ENCODE peak calls at places on chromosome X, in four cellular contexts. C is SK-N-SH, U is HepG2, A is GM12878. H is an unnamed sample.
A peak's percentile ranks its signal among the peaks of the same experiment; 100 is the strongest.

GRCh38 chrX:132957211-132958085 is 981 bp downstream of the HS6ST2 start:
- DNase-seq in C (peak; percentile 76), U (no peak), A (no peak), H (no peak)

GRCh38 chrX:39813631-39814246 is 284.0 kb downstream of the BCOR start:
- DNase-seq in C (peak; percentile 71), U (no peak), A (no peak), H (peak; percentile 50)

GRCh38 chrX:37825225-37825842 is 22.0 kb downstream of the DYNLT3 start:
- DNase-seq in C (peak; percentile 12), U (peak; percentile 8), A (no peak), H (peak; percentile 38)

GRCh38 chrX:40912166-40912565 is 173.1 kb upstream of the USP9X start:
- DNase-seq in C (no peak), U (no peak), A (no peak), H (no peak)

GRCh38 chrX:34563061-34563460 is 94.0 kb downstream of the TMEM47 start:
- DNase-seq in C (no peak), U (no peak), A (no peak), H (no peak)

GRCh38 chrX:142156567-142156966 is 48.5 kb downstream of the MAGEC2 start:
- DNase-seq in C (no peak), U (no peak), A (no peak), H (no peak)

GRCh38 chrX:138886769-138887168 is 175.3 kb upstream of the FGF13 start:
- DNase-seq in C (no peak), U (peak; percentile 0), A (no peak), H (no peak)

GRCh38 chrX:3526084-3526483 is 179.6 kb upstream of the MXRA5 start:
- DNase-seq in C (no peak), U (no peak), A (no peak), H (no peak)

GRCh38 chrX:70128071-70128470 is 5.2 kb upstream of the IGBP1 start:
- DNase-seq in C (no peak), U (no peak), A (no peak), H (no peak)

GRCh38 chrX:57651169-57651919 is 28.7 kb downstream of the NLRP2B start:
- DNase-seq in C (no peak), U (no peak), A (no peak), H (no peak)

GRCh38 chrX:102129473-102129872 is 4.0 kb downstream of the TCEAL2 start:
- DNase-seq in C (peak; percentile 41), U (no peak), A (no peak), H (peak; percentile 4)

GRCh38 chrX:36431819-36432218 is 512.3 kb downstream of the CFAP47 start:
- DNase-seq in C (no peak), U (no peak), A (no peak), H (peak; percentile 4)

GRCh38 chrX:33434256-33435092 is 223.1 kb upstream of the DMD start:
- DNase-seq in C (peak; percentile 42), U (peak; percentile 9), A (no peak), H (no peak)

GRCh38 chrX:101287402-101287801 is 3.7 kb downstream of the TAF7L start:
- DNase-seq in C (peak; percentile 51), U (peak; percentile 11), A (peak; percentile 3), H (peak; percentile 50)

GRCh38 chrX:118346258-118347094 is 570 bp downstream of the WDR44 start:
- DNase-seq in C (peak; percentile 54), U (peak; percentile 7), A (no peak), H (peak; percentile 46)

GRCh38 chrX:6228720-6229119 is at the start of gene NLGN4X:
- DNase-seq in C (peak; percentile 45), U (no peak), A (no peak), H (no peak)

GRCh38 chrX:129678881-129679195 is 24.1 kb upstream of the APLN start:
- DNase-seq in C (no peak), U (no peak), A (no peak), H (no peak)

GRCh38 chrX:66638591-66639500 is at the start of gene EDA2R:
- DNase-seq in C (peak; percentile 66), U (peak; percentile 85), A (peak; percentile 60), H (peak; percentile 54)

GRCh38 chrX:74063426-74064155 is 240.4 kb upstream of the ZCCHC13 start:
- DNase-seq in C (no peak), U (no peak), A (no peak), H (no peak)

GRCh38 chrX:10512741-10513140 is 107.6 kb downstream of the MID1 start:
- DNase-seq in C (no peak), U (no peak), A (no peak), H (no peak)

GRCh38 chrX:107731831-107732502 is 43.6 kb downstream of the TSC22D3 start:
- DNase-seq in C (peak; percentile 44), U (no peak), A (no peak), H (peak; percentile 83)

GRCh38 chrX:23784487-23785301 is 1.7 kb downstream of the SAT1 start:
- DNase-seq in C (no peak), U (no peak), A (no peak), H (peak; percentile 64)

GRCh38 chrX:101257448-101258259 is 33.5 kb downstream of the TAF7L start:
- DNase-seq in C (no peak), U (peak; percentile 0), A (no peak), H (no peak)

GRCh38 chrX:81336455-81337144 is 134.7 kb downstream of the SH3BGRL start:
- DNase-seq in C (no peak), U (no peak), A (no peak), H (no peak)

GRCh38 chrX:135170877-135171519 is at the start of gene CT55:
- DNase-seq in C (peak; percentile 31), U (no peak), A (no peak), H (no peak)

GRCh38 chrX:124555036-124555595 is 208.8 kb downstream of the SH2D1A start:
- DNase-seq in C (no peak), U (no peak), A (no peak), H (no peak)

GRCh38 chrX:34300871-34301270 is 168.8 kb upstream of the FAM47A start:
- DNase-seq in C (peak; percentile 13), U (peak; percentile 6), A (no peak), H (peak; percentile 53)

GRCh38 chrX:24146283-24146865 is 3.2 kb upstream of the ZFX start:
- DNase-seq in C (no peak), U (no peak), A (no peak), H (peak; percentile 52)

GRCh38 chrX:13994681-13995080 is 35.0 kb downstream of the GEMIN8 start:
- DNase-seq in C (no peak), U (no peak), A (no peak), H (no peak)

GRCh38 chrX:26783512-26784225 is 567.7 kb downstream of the MAGEB5 start:
- DNase-seq in C (peak; percentile 14), U (peak; percentile 65), A (no peak), H (no peak)

GRCh38 chrX:121308276-121308805 is 260.9 kb downstream of the GLUD2 start:
- DNase-seq in C (peak; percentile 1), U (peak; percentile 6), A (peak; percentile 68), H (peak; percentile 4)

GRCh38 chrX:53550756-53551463 is 116.7 kb upstream of the HSD17B10 start:
- DNase-seq in C (no peak), U (no peak), A (no peak), H (no peak)

GRCh38 chrX:124863303-124863702 is 456.4 kb upstream of the TEX13C start:
- DNase-seq in C (no peak), U (no peak), A (no peak), H (no peak)

GRCh38 chrX:384861-385260 is 1.8 kb downstream of the PPP2R3B start:
- DNase-seq in C (no peak), U (no peak), A (no peak), H (no peak)
- H3K4me3 ChIP-seq in C (no peak overlapping the region), U (no peak overlapping the region), A (no peak overlapping the region), H (no peak overlapping the region)

DNA sequence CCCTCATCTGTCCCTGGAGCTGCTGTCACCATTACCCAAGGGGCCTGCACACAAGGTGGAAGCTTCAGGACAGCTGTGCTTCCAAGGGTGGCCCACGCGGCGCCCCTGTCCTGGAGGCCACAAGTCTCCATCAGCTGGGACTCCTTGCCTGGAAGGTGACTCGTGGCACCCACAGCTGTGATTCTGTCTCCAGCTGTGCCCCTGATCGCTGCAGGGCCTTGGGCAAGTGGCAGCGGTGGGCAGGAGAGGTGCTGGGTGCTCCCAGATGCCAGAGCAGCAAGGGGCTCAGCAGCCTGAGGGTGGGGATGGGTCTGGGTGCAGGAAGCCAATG is 9.0 kb upstream of the DUSP9 start:
- DNase-seq in C (peak; percentile 31), U (no peak), A (no peak), H (no peak)
- TF ChIP-seq PBX3 in C (no peak), U (no peak), A (no peak), H (no peak)

DNA sequence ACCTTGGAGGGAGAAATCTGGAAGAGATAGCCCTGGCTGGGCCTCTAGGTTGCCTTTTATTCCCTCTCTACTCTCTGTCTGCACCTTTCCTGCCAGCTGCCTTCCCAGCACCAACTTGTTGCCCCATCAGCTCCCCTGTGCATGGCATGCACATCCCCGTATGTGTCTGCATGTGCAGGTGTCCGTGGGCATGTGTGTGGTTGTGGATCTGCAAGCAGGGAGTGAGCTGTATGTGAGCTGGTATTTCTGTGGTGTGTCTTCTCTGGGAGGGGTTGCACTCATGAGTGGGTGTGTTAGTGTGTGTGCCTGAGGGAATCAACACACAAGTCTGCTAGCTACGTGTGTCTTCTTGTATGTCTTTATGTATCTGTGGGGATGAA is 9.9 kb downstream of the L1CAM start:
- DNase-seq in C (no peak), U (no peak), A (no peak), H (no peak)
- H3K4me3 ChIP-seq in C (no peak overlapping the region), U (no peak overlapping the region), A (no peak overlapping the region), H (no peak overlapping the region)

GRCh38 chrX:71989768-71990167 is 79.1 kb downstream of the NHSL2 start:
- DNase-seq in C (no peak), U (no peak), A (no peak), H (no peak)
- TF ChIP-seq PBX3 in C (no peak), U (no peak), A (no peak), H (no peak)

GRCh38 chrX:147913570-147913969 is 1.9 kb downstream of the FMR1 start:
- DNase-seq in C (no peak), U (no peak), A (no peak), H (no peak)
- H3K4me3 ChIP-seq in C (peak overlapping the region; percentile 70), U (peak overlapping the region; percentile 85), A (peak overlapping the region; percentile 71), H (peak overlapping the region; percentile 92)

GRCh38 chrX:45138525-45138924 is 62.2 kb downstream of the DIPK2B start:
- DNase-seq in C (no peak), U (no peak), A (no peak), H (no peak)

GRCh38 chrX:45134775-45135174 is 65.9 kb downstream of the DIPK2B start:
- DNase-seq in C (no peak), U (peak; percentile 8), A (no peak), H (no peak)

GRCh38 chrX:45135616-45136015 is 65.1 kb downstream of the DIPK2B start:
- DNase-seq in C (no peak), U (no peak), A (no peak), H (no peak)

GRCh38 chrX:45133465-45133864 is 67.2 kb downstream of the DIPK2B start:
- DNase-seq in C (no peak), U (no peak), A (no peak), H (no peak)

DNA sequence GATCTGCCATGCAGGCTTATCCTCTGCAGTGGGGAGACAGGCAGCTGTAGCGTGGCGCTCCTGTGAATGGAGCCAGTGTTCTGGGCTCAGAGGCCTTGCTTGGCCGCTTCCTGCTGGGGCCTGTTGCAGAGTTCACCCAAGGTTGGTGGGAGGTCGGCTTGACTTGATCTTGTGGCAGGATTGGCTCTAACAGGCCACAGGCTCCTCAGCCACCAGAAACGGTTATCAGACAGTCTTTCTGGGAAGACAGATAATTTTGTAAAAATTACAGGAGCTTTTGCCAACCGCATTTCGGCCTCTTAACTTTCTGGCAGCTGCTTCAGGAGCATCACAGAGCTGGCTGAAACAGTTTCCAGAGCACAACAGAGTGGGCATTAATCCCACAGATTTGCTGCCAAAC is 66.4 kb downstream of the DIPK2B start:
- DNase-seq in C (no peak), U (peak; percentile 77), A (no peak), H (no peak)
- TF ChIP-seq PBX3 in C (no peak), U (no peak), A (no peak), H (no peak)

H was measured in A549.